ENCODE peak calls at places on chromosomes 7 and 10, in six cellular contexts. E, O, S, R, W and V are unnamed samples.
A peak's percentile ranks its signal among the peaks of the same experiment; 100 is the strongest.

GRCh38 chr7:47153076-47153475 is 428.8 kb downstream of the TNS3 start:
- DNase-seq in S (peak; percentile 49), E (peak; percentile 64), R (no peak), W (no peak), O (peak; percentile 45), V (no peak)

GRCh38 chr7:105149827-105150226 is 135.8 kb downstream of the KMT2E start:
- DNase-seq in E (peak; percentile 77), W (no peak), R (peak; percentile 13), O (peak; percentile 44), S (no peak), V (no peak)

GRCh38 chr10:116470071-116470470 is 42.4 kb downstream of the PNLIPRP3 start:
- DNase-seq in W (no peak), E (no peak), O (no peak), R (no peak), S (no peak), V (no peak)

GRCh38 chr7:54811925-54812264 is 52.9 kb upstream of the SEC61G start:
- DNase-seq in R (no peak), O (no peak), W (no peak), E (peak; percentile 74), S (no peak), V (no peak)

GRCh38 chr7:6193734-6194133 is 78.7 kb downstream of the CYTH3 start:
- DNase-seq in W (no peak), R (no peak), S (no peak), O (no peak), E (no peak), V (no peak)

GRCh38 chr7:107982918-107983389 is 20.0 kb downstream of the LAMB1 start:
- DNase-seq in E (no peak), O (no peak), S (peak; percentile 24), W (no peak), R (no peak), V (no peak)

GRCh38 chr7:2610466-2610865 is 21.3 kb upstream of the TTYH3 start:
- DNase-seq in W (no peak), S (no peak), E (no peak), O (no peak), R (no peak), V (no peak)

GRCh38 chr7:117803476-117803875 is 69.8 kb downstream of the CTTNBP2 start:
- DNase-seq in S (no peak), E (no peak), W (no peak), R (no peak), O (no peak), V (no peak)

GRCh38 chr7:99095698-99096097 is 48.2 kb downstream of the SMURF1 start:
- DNase-seq in S (no peak), E (no peak), R (no peak), O (no peak), W (no peak), V (no peak)

GRCh38 chr7:51188987-51189386 is 127.6 kb downstream of the COBL start:
- DNase-seq in E (no peak), S (no peak), R (no peak), O (no peak), W (no peak), V (no peak)
- TF ChIP-seq MAX in E (no peak), S (no peak), R (no peak), O (no peak), W (no peak), V (no peak)

DNA sequence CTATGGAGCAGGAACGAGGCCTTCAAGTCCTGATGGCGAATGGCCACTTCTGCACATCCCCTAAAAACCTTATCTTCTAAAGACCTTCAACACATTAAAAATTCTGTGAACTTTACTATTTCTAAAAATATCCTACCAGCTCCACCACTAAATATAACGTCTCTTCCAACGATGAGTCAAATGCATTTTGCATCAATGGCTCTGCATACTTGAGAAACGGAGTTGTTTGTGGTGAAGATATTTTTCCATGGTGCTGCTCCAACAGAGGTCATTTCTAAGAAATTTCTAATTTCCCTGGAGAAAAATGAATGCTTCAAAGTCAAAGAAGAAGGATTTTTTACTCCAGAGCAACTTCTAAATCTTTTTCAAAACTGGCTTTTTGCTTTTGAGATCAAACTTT is 258.3 kb downstream of the KLF6 start:
- DNase-seq in R (no peak), S (no peak), O (no peak), E (no peak), W (no peak), V (no peak)
- TF ChIP-seq CTCF in R (no peak), S (no peak), O (no peak), E (no peak), W (no peak), V (no peak)

GRCh38 chr10:132676193-132676891 is 109.6 kb downstream of the NKX6-2 start:
- DNase-seq in S (no peak), R (no peak), W (no peak), O (no peak), E (no peak), V (peak; percentile 8)
- TF ChIP-seq MAX in S (no peak), R (no peak), W (no peak), O (no peak), E (no peak), V (no peak)

GRCh38 chr7:121891731-121892130 is 18.8 kb downstream of the PTPRZ1 start:
- DNase-seq in W (no peak), R (peak; percentile 0), O (no peak), E (no peak), S (no peak), V (no peak)
- TF ChIP-seq CTCF in W (no peak), R (no peak), O (no peak), E (no peak), S (no peak), V (no peak)

GRCh38 chr7:151308256-151308655 is 33.4 kb upstream of the NUB1 start:
- DNase-seq in O (no peak), R (no peak), E (no peak), W (no peak), S (no peak), V (no peak)
- TF ChIP-seq MAX in O (no peak), R (no peak), E (no peak), W (no peak), S (no peak), V (no peak)

GRCh38 chr7:94251-94801 is 98.0 kb upstream of the FAM20C start:
- DNase-seq in W (no peak), S (no peak), E (no peak), R (no peak), O (no peak), V (no peak)

GRCh38 chr7:90111-91063 is 102.0 kb upstream of the FAM20C start:
- DNase-seq in E (peak; percentile 24), R (no peak), S (no peak), W (no peak), O (peak; percentile 39), V (no peak)

GRCh38 chr7:91396-92158 is 100.8 kb upstream of the FAM20C start:
- DNase-seq in E (no peak), R (no peak), O (no peak), S (no peak), W (no peak), V (no peak)

GRCh38 chr7:92888-93672 is 99.3 kb upstream of the FAM20C start:
- DNase-seq in W (no peak), S (no peak), E (no peak), R (no peak), O (no peak), V (no peak)

GRCh38 chr7:92159-92767 is 100.1 kb upstream of the FAM20C start:
- DNase-seq in W (no peak), R (no peak), S (no peak), O (no peak), E (no peak), V (no peak)
- TF ChIP-seq CTCF in W (no peak), R (no peak), S (no peak), O (no peak), E (no peak), V (no peak)

GRCh38 chr7:113062499-113062898 is 24.1 kb downstream of the GPR85 start:
- DNase-seq in W (no peak), O (peak; percentile 39), E (no peak), S (no peak), R (no peak), V (no peak)

DNA sequence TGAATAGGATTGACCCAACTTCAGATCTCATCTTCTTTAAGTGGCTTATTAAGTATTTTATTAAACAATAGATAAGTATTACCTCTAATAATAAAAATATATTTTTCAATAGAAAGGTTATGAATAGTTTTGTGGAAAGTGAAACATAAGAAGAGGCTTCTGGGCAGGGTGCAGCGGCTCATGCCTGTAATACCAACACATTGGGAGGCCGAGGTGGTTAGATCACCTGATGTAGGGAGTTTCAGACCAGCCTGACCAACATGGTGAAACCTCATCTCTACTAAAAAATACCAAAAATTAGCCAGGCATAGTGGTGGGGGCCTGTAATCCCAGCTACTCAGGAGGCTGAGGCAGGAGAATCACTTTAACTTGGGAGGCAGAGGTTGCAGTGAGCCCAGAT is 26.5 kb downstream of the GPR85 start:
- DNase-seq in E (no peak), W (no peak), S (no peak), O (no peak), R (no peak), V (no peak)
- TF ChIP-seq MAX in E (no peak), W (no peak), S (no peak), O (no peak), R (no peak), V (no peak)

GRCh38 chr7:32206987-32207386 is 136.8 kb upstream of the PDE1C start:
- DNase-seq in W (peak; percentile 31), E (peak; percentile 7), O (peak; percentile 18), S (peak; percentile 46), R (no peak), V (peak; percentile 70)
- TF ChIP-seq CTCF in W (peak; percentile 62), E (peak; percentile 53), O (peak; percentile 18), S (peak; percentile 27), R (peak; percentile 20), V (no peak)